ENCODE peak calls at places on chromosomes 12 and 14, in four cellular contexts. M is AG10803, H is AG09309, R is pancreas. L is an unnamed sample.

GRCh38 chr14:69260979-69261605 is 1.1 kb downstream of the GALNT16 start:
- DNase-seq in R (peak; percentile 39), H (no peak), M (no peak), L (no peak)

GRCh38 chr12:89706551-89707348 is 1.9 kb downstream of the ATP2B1 start:
- DNase-seq in R (no peak), M (peak; percentile 43), H (no peak), L (peak; percentile 22)

GRCh38 chr14:76782885-76783566 is 21.8 kb downstream of the VASH1 start:
- DNase-seq in M (no peak), H (no peak), R (no peak), L (no peak)

GRCh38 chr14:61577506-61577931 is 117.8 kb upstream of the HIF1A start:
- DNase-seq in M (peak; percentile 66), R (no peak), H (no peak), L (no peak)

GRCh38 chr14:101529079-101529478 is 32.2 kb upstream of the DIO3 start:
- DNase-seq in M (no peak), R (no peak), H (no peak), L (no peak)

GRCh38 chr12:12564911-12565310 is 2.2 kb upstream of the DUSP16 start:
- DNase-seq in R (no peak), H (no peak), M (no peak), L (no peak)

GRCh38 chr14:55384536-55384935 is 27.1 kb downstream of the ATG14 start:
- DNase-seq in R (no peak), M (no peak), H (no peak), L (no peak)

GRCh38 chr12:8127138-8127537 is 3.7 kb downstream of the CLEC4A start:
- DNase-seq in R (no peak), M (no peak), H (no peak), L (no peak)

GRCh38 chr12:674272-674781 is 11.1 kb upstream of the NINJ2 start:
- DNase-seq in R (no peak), H (no peak), M (no peak), L (no peak)

GRCh38 chr12:12506541-12506940 is 56.1 kb downstream of the DUSP16 start:
- DNase-seq in R (no peak), M (peak; percentile 83), H (no peak), L (no peak)

GRCh38 chr14:48325486-48325885 is 650.1 kb upstream of the MDGA2 start:
- DNase-seq in H (no peak), M (no peak), R (no peak), L (peak; percentile 46)

GRCh38 chr12:109709401-109710278 is 4.0 kb upstream of the FAM222A start:
- DNase-seq in R (no peak), H (no peak), M (no peak), L (no peak)

GRCh38 chr12:128613821-128614220 is 209.9 kb downstream of the SLC15A4 start:
- DNase-seq in H (no peak), M (no peak), R (no peak), L (no peak)

L was measured in astrocyte.